ENCODE peak calls at places on chromosomes 4 and X, in seven cellular contexts. Z, S, M, X, U, G and V are unnamed samples.

GRCh38 chr4:109815151-109816081 is at the start of gene GAR1:
- DNase-seq in Z (peak; percentile 77), M (peak; percentile 92), X (peak; percentile 88), G (peak; percentile 87), U (peak; percentile 83), S (peak; percentile 93), V (peak; percentile 91)

GRCh38 chrX:39473812-39474211 is 623.9 kb downstream of the BCOR start:
- DNase-seq in M (no peak), Z (no peak), G (no peak), U (no peak), X (no peak), S (no peak), V (no peak)

GRCh38 chrX:45850775-45851433 is 650.2 kb upstream of the DIPK2B start:
- DNase-seq in G (peak; percentile 4), X (no peak), Z (no peak), S (peak; percentile 20), U (no peak), M (peak; percentile 47), V (peak; percentile 14)

GRCh38 chrX:39149761-39150160 is 348.5 kb downstream of the MID1IP1 start:
- DNase-seq in S (peak; percentile 42), M (peak; percentile 81), G (peak; percentile 30), U (no peak), X (peak; percentile 34), Z (peak; percentile 41), V (no peak)

GRCh38 chr4:52251864-52252263 is 200.8 kb downstream of the SPATA18 start:
- DNase-seq in U (no peak), M (no peak), X (no peak), Z (no peak), G (no peak), S (no peak), V (no peak)

GRCh38 chr4:55435136-55435535 is 39.4 kb downstream of the TMEM165 start:
- DNase-seq in X (no peak), G (no peak), U (no peak), S (no peak), M (no peak), Z (peak; percentile 2), V (no peak)

GRCh38 chr4:38463268-38463958 is 200.6 kb upstream of the KLF3 start:
- DNase-seq in G (no peak), X (no peak), U (no peak), Z (no peak), S (no peak), M (no peak), V (no peak)

GRCh38 chr4:105306158-105306781 is 159.6 kb downstream of the TET2 start:
- DNase-seq in X (no peak), M (peak; percentile 35), U (peak; percentile 37), Z (no peak), S (peak; percentile 53), G (peak; percentile 5), V (peak; percentile 65)

GRCh38 chr4:30295652-30296051 is 424.5 kb upstream of the PCDH7 start:
- DNase-seq in Z (no peak), M (no peak), X (no peak), S (no peak), U (no peak), G (no peak), V (no peak)

GRCh38 chr4:42280327-42281095 is 116.8 kb upstream of the SHISA3 start:
- DNase-seq in M (no peak), X (no peak), G (no peak), S (peak; percentile 62), U (no peak), Z (no peak), V (peak; percentile 65)

GRCh38 chr4:52641853-52642563 is 17.1 kb downstream of the USP46 start:
- DNase-seq in U (peak; percentile 63), Z (no peak), G (no peak), X (no peak), M (no peak), S (peak; percentile 52), V (peak; percentile 43)

GRCh38 chr4:108498925-108499324 is 121.5 kb upstream of the RPL34 start:
- DNase-seq in X (no peak), G (no peak), S (no peak), U (no peak), M (no peak), Z (no peak), V (no peak)

GRCh38 chrX:132480581-132481203 is 8.1 kb downstream of the MBNL3 start:
- DNase-seq in M (peak; percentile 42), G (peak; percentile 55), X (no peak), S (peak; percentile 30), U (no peak), Z (peak; percentile 11), V (peak; percentile 42)

GRCh38 chrX:154458116-154458953 is at the start of gene PLXNA3:
- DNase-seq in U (no peak), X (no peak), S (peak; percentile 80), G (peak; percentile 62), Z (peak; percentile 72), M (peak; percentile 72), V (peak; percentile 86)